ENCODE peak calls at places on chromosome 14, in eight cellular contexts. G is lower lobe of right lung, W is H1, X is spleen, I is adrenal gland, M is tibial artery, N is HepG2, C is pancreas. K is an unnamed sample. For H3K27me3, the result is how much of the 10 kb centered on the place peaks cover.

GRCh38 chr14:69719501-69719951 is 47.4 kb upstream of the SRSF5 start:
- DNase-seq in W (no peak), G (peak), C (no peak), X (no peak), M (peak), I (peak), N (no peak), K (no peak)

GRCh38 chr14:41663478-41663845 is 56.8 kb downstream of the LRFN5 start:
- DNase-seq in N (no peak), M (no peak), X (no peak), W (no peak), I (no peak), C (no peak), G (no peak), K (no peak)

GRCh38 chr14:75291331-75291730 is 12.7 kb downstream of the FOS start:
- DNase-seq in C (no peak), I (no peak), W (no peak), N (no peak), M (peak), X (no peak), G (no peak), K (no peak)

GRCh38 chr14:68777644-68778043 is 15.2 kb downstream of the ZFP36L1 start:
- DNase-seq in X (no peak), N (no peak), M (no peak), W (no peak), I (no peak), C (no peak), G (no peak), K (no peak)

GRCh38 chr14:67170706-67171105 is 18.5 kb upstream of the GARIN2 start:
- DNase-seq in I (no peak), M (no peak), G (no peak), C (no peak), W (no peak), X (no peak), N (no peak), K (no peak)

GRCh38 chr14:96204151-96205058 is at the start of gene BDKRB2:
- DNase-seq in N (peak), C (peak), M (peak), X (peak), W (peak), I (peak), G (peak), K (no peak)

GRCh38 chr14:67636361-67636919 is 16.7 kb downstream of the ARG2 start:
- DNase-seq in N (no peak), G (no peak), W (no peak), C (no peak), M (no peak), X (no peak), I (no peak), K (no peak)

GRCh38 chr14:33573296-33573695 is 377.6 kb downstream of the EGLN3 start:
- DNase-seq in W (no peak), N (no peak), I (no peak), C (no peak), M (no peak), G (no peak), X (no peak), K (no peak)

GRCh38 chr14:60085085-60085484 is 6.6 kb upstream of the PCNX4 start:
- DNase-seq in C (no peak), X (no peak), W (no peak), M (no peak), G (no peak), N (no peak), I (no peak), K (no peak)

GRCh38 chr14:21255385-21256101 is 13.7 kb downstream of the HNRNPC start:
- DNase-seq in C (no peak), W (no peak), M (no peak), G (no peak), X (no peak), I (no peak), N (no peak), K (no peak)

GRCh38 chr14:101564444-101564776 is 3.1 kb downstream of the DIO3 start:
- DNase-seq in W (no peak), N (no peak), I (no peak), X (no peak), M (no peak), G (no peak), C (peak), K (no peak)

GRCh38 chr14:49621114-49621881 is 699 bp downstream of the MGAT2 start:
- DNase-seq in C (peak), N (no peak), W (no peak), I (peak), M (peak), G (peak), X (peak), K (no peak)

GRCh38 chr14:100703574-100704220 is 23.0 kb upstream of the DLK1 start:
- DNase-seq in X (no peak), I (no peak), W (no peak), N (no peak), M (no peak), C (no peak), G (no peak), K (no peak)

GRCh38 chr14:99255621-99256482 is 16.1 kb downstream of the BCL11B start:
- DNase-seq in C (no peak), I (no peak), W (no peak), N (no peak), M (peak), X (no peak), G (no peak), K (no peak)

GRCh38 chr14:61420326-61420725 is 98.9 kb downstream of the PRKCH start:
- DNase-seq in W (no peak), I (peak), C (no peak), X (no peak), G (no peak), M (no peak), N (no peak), K (no peak)

GRCh38 chr14:96176275-96176674 is 28.4 kb upstream of the BDKRB2 start:
- DNase-seq in M (no peak), W (no peak), X (no peak), I (no peak), C (no peak), G (no peak), N (no peak), K (no peak)

GRCh38 chr14:30375280-30375892 is 183.6 kb upstream of the G2E3 start:
- DNase-seq in C (peak), W (peak), I (peak), G (peak), M (no peak), X (peak), N (peak), K (peak)

GRCh38 chr14:99513183-99513694 is 32.0 kb downstream of the CCNK start:
- DNase-seq in I (no peak), C (peak), X (peak), N (no peak), G (no peak), W (no peak), M (no peak), K (no peak)

GRCh38 chr14:75518625-75519024 is 3.6 kb upstream of the BATF start:
- DNase-seq in G (no peak), N (peak), I (no peak), M (no peak), W (peak), C (no peak), X (no peak), K (no peak)

GRCh38 chr14:61977217-61977616 is 215.0 kb downstream of the SNAPC1 start:
- DNase-seq in M (no peak), N (no peak), X (no peak), W (no peak), C (no peak), G (no peak), I (no peak), K (no peak)

GRCh38 chr14:38134631-38135030 is 73.1 kb upstream of the SSTR1 start:
- DNase-seq in C (no peak), X (no peak), W (no peak), N (no peak), M (no peak), I (no peak), G (no peak), K (no peak)

GRCh38 chr14:38243696-38244250 is 12.1 kb downstream of the CLEC14A start:
- DNase-seq in X (no peak), W (no peak), C (no peak), I (no peak), M (no peak), G (no peak), N (no peak), K (no peak)

GRCh38 chr14:39232554-39233415 is 930 bp upstream of the MIA2 start:
- DNase-seq in G (no peak), X (no peak), M (no peak), C (no peak), W (no peak), N (peak), I (no peak), K (no peak)

GRCh38 chr14:77681196-77682157 is 26.3 kb downstream of the ALKBH1 start:
- DNase-seq in N (peak), W (no peak), X (no peak), I (no peak), G (no peak), C (no peak), M (no peak), K (no peak)

DNA sequence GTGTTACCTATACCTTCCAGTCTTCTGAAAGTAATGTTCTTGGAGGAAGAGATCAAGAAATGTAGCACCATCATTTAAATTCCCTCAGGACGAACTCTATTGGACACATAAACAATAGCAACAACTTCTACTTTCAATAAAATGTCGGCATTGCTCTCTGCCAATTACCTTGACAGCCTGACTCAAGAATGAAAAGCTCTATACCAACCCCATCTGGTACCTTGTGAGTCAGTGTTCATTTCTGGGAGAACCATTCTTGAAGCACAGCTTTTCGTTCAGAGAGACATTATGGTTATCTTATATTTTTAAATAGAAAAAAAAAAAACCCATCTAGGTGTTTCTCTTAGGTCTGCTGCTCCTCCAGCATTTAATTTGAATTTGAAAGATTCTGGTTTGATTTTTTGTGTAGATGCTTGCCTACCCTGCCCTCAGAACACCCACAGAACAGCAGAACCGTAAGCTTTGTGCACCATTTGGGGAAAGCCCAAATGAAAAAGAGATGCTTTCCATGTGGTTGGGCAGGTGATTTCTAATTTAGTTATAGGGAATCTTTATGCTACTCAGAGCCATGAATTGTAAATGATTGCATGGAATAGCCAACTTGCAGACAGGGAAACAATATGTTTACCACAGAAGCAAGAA is 156.0 kb downstream of the SAMD4A start:
- DNase-seq in X (no peak), W (no peak), M (no peak), I (no peak), G (no peak), N (peak), C (no peak), K (no peak)
- TF ChIP-seq CTCF in X (no peak), W (peak), M (peak), I (peak), G (peak), N (peak), C (no peak), K (no peak)

GRCh38 chr14:93959239-93960107 is 16.9 kb downstream of the ASB2 start:
- DNase-seq in I (peak), M (no peak), X (peak), C (no peak), N (peak), W (no peak), G (peak), K (peak)

GRCh38 chr14:93956514-93957332 is 19.6 kb downstream of the ASB2 start:
- DNase-seq in C (no peak), X (peak), I (no peak), W (no peak), M (no peak), N (no peak), G (no peak), K (no peak)

GRCh38 chr14:93957333-93957710 is 19.0 kb downstream of the ASB2 start:
- DNase-seq in W (no peak), X (no peak), N (no peak), C (no peak), M (no peak), I (no peak), G (no peak), K (no peak)

GRCh38 chr14:93958567-93959238 is 17.7 kb downstream of the ASB2 start:
- DNase-seq in M (no peak), C (no peak), N (no peak), W (no peak), I (no peak), G (no peak), X (no peak), K (no peak)

GRCh38 chr14:93957751-93958566 is 18.4 kb downstream of the ASB2 start:
- DNase-seq in W (no peak), I (no peak), M (no peak), C (no peak), G (no peak), N (no peak), X (no peak), K (no peak)
- H3K27ac ChIP-seq in W (no peak), I (no peak), M (no peak), C (no peak), G (no peak), N (peak), X (peak), K (no peak)

GRCh38 chr14:93099643-93100042 is 16.1 kb downstream of the ITPK1 start:
- DNase-seq in C (peak), I (no peak), G (no peak), X (no peak), W (no peak), M (no peak), N (no peak), K (no peak)
- H3K27me3 ChIP-seq in C (under half), I (under half), G (under half), X (under half), W (under half), M (under half), N (under half), K (under half)

GRCh38 chr14:80572666-80573065 is 361.4 kb upstream of the DIO2 start:
- DNase-seq in N (no peak), G (no peak), X (no peak), M (no peak), I (no peak), W (no peak), C (no peak), K (no peak)
- TF ChIP-seq CTCF in N (no peak), G (no peak), X (no peak), M (no peak), I (no peak), W (no peak), C (no peak), K (no peak)

GRCh38 chr14:23164250-23164649 is 19.2 kb downstream of the SLC7A8 start:
- DNase-seq in N (no peak), I (no peak), G (no peak), M (no peak), W (no peak), X (no peak), C (peak), K (no peak)

GRCh38 chr14:23162800-23163199 is 20.7 kb downstream of the SLC7A8 start:
- DNase-seq in G (no peak), M (no peak), N (no peak), X (no peak), I (no peak), C (no peak), W (no peak), K (no peak)

GRCh38 chr14:23160924-23161522 is 22.4 kb downstream of the SLC7A8 start:
- DNase-seq in G (peak), I (peak), C (no peak), X (peak), W (peak), N (no peak), M (no peak), K (no peak)

GRCh38 chr14:23163830-23164229 is 19.6 kb downstream of the SLC7A8 start:
- DNase-seq in I (no peak), W (no peak), G (no peak), M (no peak), C (no peak), N (no peak), X (no peak), K (no peak)

GRCh38 chr14:23162005-23162404 is 21.5 kb downstream of the SLC7A8 start:
- DNase-seq in N (no peak), G (no peak), X (no peak), I (no peak), M (no peak), W (no peak), C (no peak), K (no peak)
- H3K27ac ChIP-seq in N (no peak), G (no peak), X (peak), I (no peak), M (no peak), W (no peak), C (no peak), K (no peak)

DNA sequence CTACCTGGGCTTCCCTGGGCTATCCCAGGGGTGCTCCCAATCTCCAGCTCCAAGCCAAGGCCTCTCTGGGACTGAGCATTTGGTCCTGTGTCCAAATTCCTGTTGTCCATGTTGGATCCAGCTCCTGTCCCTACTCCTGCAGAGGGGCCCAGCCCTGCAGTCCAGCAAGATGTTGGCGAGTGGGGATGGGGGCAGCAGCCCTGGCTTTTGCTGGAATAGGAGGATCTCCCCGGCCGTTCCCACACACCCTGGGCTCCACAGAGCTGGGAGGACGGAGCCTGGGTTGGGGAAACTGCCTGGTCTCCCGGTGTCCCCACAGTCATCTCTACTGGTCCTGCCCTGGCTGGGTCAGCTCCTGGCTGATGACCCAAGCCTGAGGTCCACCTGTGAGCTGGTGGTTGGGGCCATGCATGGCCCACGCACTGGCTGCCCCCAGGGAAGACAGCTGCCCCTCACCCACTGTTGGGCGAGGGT is 219.6 kb upstream of the C14orf180 start:
- DNase-seq in W (no peak), M (peak), N (no peak), G (peak), C (no peak), I (peak), X (peak), K (no peak)
- H3K27me3 ChIP-seq in W (under half), M (under half), N (half or more), G (under half), C (under half), I (under half), X (under half), K (under half)